ENCODE peak calls at places on chromosomes 13 and 19, in nine cellular contexts. T is adrenal gland, W is heart left ventricle, A is IMR-90, B is fibroblast of lung, M is colonic mucosa, S is breast epithelium, N is mucosa of descending colon, G is pancreas. Z is an unnamed sample.
A peak's percentile ranks its signal among the peaks of the same experiment; 100 is the strongest.

GRCh38 chr13:109707044-109707794 is 79.2 kb downstream of the IRS2 start:
- DNase-seq in S (no peak), M (peak; percentile 41), A (no peak), G (no peak), T (no peak), W (no peak), N (peak; percentile 62), B (no peak), Z (no peak)

GRCh38 chr13:93416943-93417342 is 190.3 kb downstream of the GPC6 start:
- DNase-seq in S (no peak), M (no peak), B (no peak), W (no peak), T (no peak), N (no peak), A (peak; percentile 22), G (no peak), Z (no peak)

GRCh38 chr19:4196009-4196408 is 13.5 kb downstream of the ANKRD24 start:
- DNase-seq in S (no peak), W (no peak), G (no peak), T (no peak), A (no peak), N (no peak), B (no peak), M (no peak), Z (no peak)

GRCh38 chr13:28355822-28356371 is 139.0 kb downstream of the FLT1 start:
- DNase-seq in T (no peak), A (peak; percentile 86), N (no peak), M (no peak), G (no peak), B (peak; percentile 48), S (no peak), W (no peak), Z (no peak)

GRCh38 chr19:6378498-6378897 is 2.8 kb upstream of the PSPN start:
- DNase-seq in S (no peak), M (no peak), T (no peak), B (no peak), A (no peak), G (no peak), N (no peak), W (no peak), Z (no peak)

GRCh38 chr13:84025828-84026227 is 143.6 kb upstream of the SLITRK1 start:
- DNase-seq in A (no peak), W (no peak), M (no peak), G (no peak), N (no peak), T (no peak), B (no peak), S (no peak), Z (no peak)

GRCh38 chr13:22040810-22041364 is 370.0 kb downstream of the FGF9 start:
- DNase-seq in M (no peak), G (peak; percentile 23), N (peak; percentile 54), A (no peak), W (no peak), B (no peak), T (no peak), S (no peak), Z (no peak)

GRCh38 chr13:104011505-104012270 is 945.5 kb upstream of the SLC10A2 start:
- DNase-seq in G (peak; percentile 26), B (peak; percentile 47), A (no peak), T (no peak), N (no peak), S (no peak), W (no peak), M (no peak), Z (no peak)

GRCh38 chr19:45305421-45305820 is 17.3 kb downstream of the CKM start:
- DNase-seq in W (no peak), A (no peak), M (no peak), T (no peak), G (no peak), S (no peak), N (no peak), B (peak; percentile 47), Z (no peak)

GRCh38 chr13:110126391-110126961 is 180.5 kb downstream of the COL4A1 start:
- DNase-seq in S (peak; percentile 80), T (peak; percentile 64), B (peak; percentile 99), A (peak; percentile 98), M (no peak), N (no peak), G (no peak), W (peak; percentile 79), Z (peak; percentile 58)

GRCh38 chr19:33390908-33391630 is 17.6 kb downstream of the CEBPG start:
- DNase-seq in M (no peak), N (peak; percentile 39), A (no peak), W (no peak), T (peak; percentile 8), S (no peak), B (no peak), G (no peak), Z (no peak)

DNA sequence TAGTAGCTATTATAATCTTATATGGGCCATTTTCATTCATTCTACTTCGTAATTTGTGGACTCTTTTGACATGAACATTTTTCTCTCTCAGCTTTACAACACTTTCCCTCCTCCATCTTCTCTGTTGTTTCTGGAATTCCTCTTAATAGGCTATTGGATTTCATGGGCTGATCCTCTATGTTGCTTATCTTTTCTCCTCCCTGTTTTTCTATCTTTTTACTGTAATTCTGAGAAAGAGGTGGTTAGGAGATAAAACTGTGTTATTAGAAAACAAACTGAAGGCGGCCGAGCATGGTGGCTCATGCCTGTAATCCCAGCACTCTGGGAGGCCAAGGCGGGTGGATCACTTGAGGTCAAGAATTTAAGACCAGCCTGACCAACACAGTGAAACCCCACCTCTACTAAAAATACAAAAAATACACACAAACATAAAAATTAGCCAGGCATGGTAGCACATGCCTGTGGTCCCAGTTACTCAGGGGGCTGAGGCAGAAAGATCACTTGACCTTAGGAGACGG is 188.1 kb downstream of the UGGT2 start:
- DNase-seq in M (no peak), W (no peak), N (no peak), G (no peak), T (no peak), S (no peak), A (no peak), B (peak; percentile 30), Z (no peak)
- H3K9me3 ChIP-seq in M (no peaks in the 10 kb centered on the region), W (no peaks in the 10 kb centered on the region), N (no peaks in the 10 kb centered on the region), G (no peaks in the 10 kb centered on the region), T (no peaks in the 10 kb centered on the region), S (no peaks in the 10 kb centered on the region), A (no peaks in the 10 kb centered on the region), B (no peaks in the 10 kb centered on the region), Z (no peaks in the 10 kb centered on the region)

DNA sequence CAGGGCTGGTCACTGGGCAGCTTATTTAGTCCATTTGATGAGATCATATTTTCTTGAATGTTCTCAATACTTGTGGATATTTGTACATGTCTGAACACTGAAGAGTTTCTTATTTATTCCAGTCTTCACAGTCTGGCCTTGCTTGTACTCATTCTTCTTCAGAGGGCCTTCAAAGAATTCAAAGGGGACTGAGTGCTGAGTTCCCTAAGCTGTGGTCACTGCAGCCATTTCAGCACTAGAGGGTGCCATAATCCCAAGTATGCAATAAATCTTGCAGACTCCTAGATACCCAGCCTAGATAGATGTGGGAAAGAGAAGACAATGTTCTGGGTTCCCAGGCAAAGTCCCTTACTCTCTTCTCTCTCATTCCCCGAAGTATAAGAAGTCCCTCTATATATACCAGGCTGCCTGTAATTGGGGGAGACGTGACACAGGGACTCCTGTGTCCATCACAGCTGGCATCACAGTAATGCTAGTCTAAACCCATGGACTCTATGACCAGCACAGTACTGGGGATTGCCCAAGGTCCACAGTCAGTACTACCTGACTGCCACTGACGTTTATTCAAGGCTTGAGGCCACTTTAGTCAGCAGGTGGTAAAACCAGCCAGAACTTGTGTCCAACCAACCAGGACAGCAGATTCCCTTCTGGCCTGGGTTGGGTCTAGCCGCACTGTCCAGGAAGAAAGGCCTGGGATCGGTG is 8.9 kb upstream of the VN1R1 start:
- DNase-seq in A (peak; percentile 24), T (no peak), B (no peak), M (no peak), W (no peak), G (no peak), N (no peak), S (no peak), Z (no peak)
- TF ChIP-seq CTCF in A (peak; percentile 45), T (no peak), B (peak; percentile 39), M (peak; percentile 12), W (peak; percentile 54), G (no peak), N (no peak), S (no peak), Z (no peak)

DNA sequence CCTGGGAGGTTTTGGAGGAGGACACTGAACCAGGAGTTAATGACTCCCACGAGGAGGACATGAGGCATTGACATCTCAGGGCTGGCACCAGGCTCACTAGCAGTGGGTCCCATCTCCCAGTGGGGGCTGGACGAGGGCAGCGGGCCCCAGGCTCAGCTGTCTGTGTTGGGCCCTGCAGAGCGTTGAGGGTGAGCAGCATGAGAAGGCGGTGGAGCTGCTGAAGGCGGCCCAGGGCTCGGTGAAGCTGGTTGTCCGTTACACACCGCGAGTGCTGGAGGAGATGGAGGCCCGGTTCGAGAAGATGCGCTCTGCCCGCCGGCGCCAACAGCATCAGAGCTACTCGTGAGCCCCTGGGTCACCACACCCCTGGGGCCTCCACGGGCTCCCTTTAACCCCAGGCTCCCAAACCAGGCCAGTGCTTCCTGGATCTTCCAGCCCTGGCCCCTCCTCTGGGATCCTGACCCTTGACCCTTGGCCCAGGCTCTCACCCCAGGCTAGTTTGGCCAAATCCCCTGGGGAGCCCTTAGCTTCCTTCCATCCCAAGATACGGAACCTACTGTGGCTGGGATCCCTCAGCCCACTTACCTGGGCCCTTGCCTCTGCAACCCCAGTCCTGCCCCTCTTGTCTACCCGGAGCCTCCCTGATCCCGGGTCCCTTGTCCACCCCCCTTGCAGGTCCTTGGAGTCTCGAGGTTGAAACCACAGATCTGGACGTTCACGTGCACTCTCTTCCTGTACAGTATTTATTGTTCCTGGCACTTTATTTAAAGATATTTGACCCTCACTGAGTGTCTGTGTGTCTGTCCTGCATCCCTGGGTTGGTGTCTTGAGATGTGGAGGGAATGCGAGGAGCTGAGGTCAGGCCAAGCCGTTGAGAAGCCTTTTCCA is 1.0 kb downstream of the C19orf73 start:
- DNase-seq in S (no peak), W (peak; percentile 44), G (no peak), B (no peak), A (no peak), T (no peak), N (peak; percentile 52), M (peak; percentile 45), Z (no peak)
- H3K4me3 ChIP-seq in S (peak overlapping the region; percentile 65), W (peak overlapping the region; percentile 64), G (no peak overlapping the region), B (peak overlapping the region; percentile 76), A (peak overlapping the region; percentile 59), T (peak overlapping the region; percentile 44), N (peak overlapping the region; percentile 38), M (peak overlapping the region; percentile 68), Z (peak overlapping the region; percentile 51)

GRCh38 chr19:57807541-57807940 is 7.2 kb downstream of the ZNF552 start:
- DNase-seq in G (no peak), M (no peak), T (no peak), S (no peak), B (no peak), W (no peak), N (no peak), A (no peak), Z (no peak)

GRCh38 chr19:57803594-57804325 is 11.0 kb downstream of the ZNF552 start:
- DNase-seq in T (peak; percentile 39), S (no peak), M (peak; percentile 62), A (peak; percentile 79), B (peak; percentile 99), N (peak; percentile 66), G (no peak), W (no peak), Z (peak; percentile 23)

GRCh38 chr19:57803265-57803593 is 11.5 kb downstream of the ZNF552 start:
- DNase-seq in S (no peak), G (no peak), A (no peak), M (no peak), N (no peak), W (no peak), T (no peak), B (no peak), Z (no peak)

GRCh38 chr19:57800696-57801095 is 14.0 kb downstream of the ZNF552 start:
- DNase-seq in S (no peak), A (no peak), T (no peak), N (no peak), W (no peak), G (no peak), B (no peak), M (no peak), Z (no peak)

GRCh38 chr19:57802269-57802668 is 12.4 kb downstream of the ZNF552 start:
- DNase-seq in B (no peak), T (no peak), G (no peak), W (no peak), S (no peak), A (no peak), M (no peak), N (no peak), Z (no peak)
- H3K9me3 ChIP-seq in B (no peaks in the 10 kb centered on the region), T (no peaks in the 10 kb centered on the region), G (no peaks in the 10 kb centered on the region), W (no peaks in the 10 kb centered on the region), S (no peaks in the 10 kb centered on the region), A (no peaks in the 10 kb centered on the region), M (no peaks in the 10 kb centered on the region), N (no peaks in the 10 kb centered on the region), Z (no peaks in the 10 kb centered on the region)

Z was measured in uterus.